ENCODE peak calls at places on chromosomes 2 and 18, in four cellular contexts. One of them, this sample, is unnamed.

GRCh38 chr2:15279181-15279876 is 281.8 kb downstream of the NBAS start:
- DNase-seq in H9: no peak
- DNase-seq in stomach: no peak
- DNase-seq in choroid plexus epithelial cell: no peak
- DNase-seq in this sample: no peak

GRCh38 chr2:83528746-83529145 is 930.3 kb downstream of the SUCLG1 start:
- DNase-seq in H9: no peak
- DNase-seq in stomach: no peak
- DNase-seq in choroid plexus epithelial cell: no peak
- DNase-seq in this sample: no peak

GRCh38 chr2:161077367-161078210 is 82.6 kb upstream of the TANK start:
- DNase-seq in H9: no peak
- DNase-seq in stomach: no peak
- DNase-seq in choroid plexus epithelial cell: peak
- DNase-seq in this sample: no peak

GRCh38 chr2:138507267-138507666 is 5.7 kb downstream of the SPOPL start:
- DNase-seq in H9: no peak
- DNase-seq in stomach: no peak
- DNase-seq in choroid plexus epithelial cell: no peak
- DNase-seq in this sample: no peak

GRCh38 chr2:231393149-231394131 is 2.1 kb upstream of the B3GNT7 start:
- DNase-seq in H9: peak
- DNase-seq in stomach: no peak
- DNase-seq in choroid plexus epithelial cell: no peak
- DNase-seq in this sample: no peak

GRCh38 chr18:13982136-13982535 is 66.8 kb upstream of the MC2R start:
- DNase-seq in H9: peak
- DNase-seq in stomach: no peak
- DNase-seq in choroid plexus epithelial cell: no peak
- DNase-seq in this sample: no peak

GRCh38 chr18:58670561-58671121 is 624 bp upstream of the MALT1 start:
- DNase-seq in H9: no peak
- DNase-seq in stomach: no peak
- DNase-seq in choroid plexus epithelial cell: no peak
- DNase-seq in this sample: no peak

GRCh38 chr2:205700331-205701132 is 18.2 kb downstream of the NRP2 start:
- DNase-seq in H9: peak
- DNase-seq in stomach: no peak
- DNase-seq in choroid plexus epithelial cell: peak
- DNase-seq in this sample: peak

GRCh38 chr2:46029332-46029811 is 267.8 kb upstream of the EPAS1 start:
- DNase-seq in H9: no peak
- DNase-seq in stomach: no peak
- DNase-seq in choroid plexus epithelial cell: peak
- DNase-seq in this sample: no peak

GRCh38 chr2:160581035-160581434 is 87.4 kb upstream of the RBMS1 start:
- DNase-seq in H9: no peak
- DNase-seq in stomach: no peak
- DNase-seq in choroid plexus epithelial cell: peak
- DNase-seq in this sample: no peak

GRCh38 chr2:73359915-73360697 is 25.5 kb upstream of the ALMS1 start:
- DNase-seq in H9: no peak
- DNase-seq in stomach: no peak
- DNase-seq in choroid plexus epithelial cell: peak
- DNase-seq in this sample: no peak

GRCh38 chr18:39660141-39660540 is 2094.5 kb upstream of the CELF4 start:
- DNase-seq in H9: no peak
- DNase-seq in stomach: no peak
- DNase-seq in choroid plexus epithelial cell: peak
- DNase-seq in this sample: no peak

GRCh38 chr2:219198974-219199373 is 7.6 kb upstream of the ZFAND2B start:
- DNase-seq in H9: peak
- DNase-seq in stomach: no peak
- DNase-seq in choroid plexus epithelial cell: no peak
- DNase-seq in this sample: no peak

GRCh38 chr2:65605427-65606058 is 173.1 kb upstream of the SPRED2 start:
- DNase-seq in H9: no peak
- DNase-seq in stomach: no peak
- DNase-seq in choroid plexus epithelial cell: no peak
- DNase-seq in this sample: no peak

GRCh38 chr2:205706769-205707375 is 24.6 kb downstream of the NRP2 start:
- DNase-seq in H9: no peak
- DNase-seq in stomach: no peak
- DNase-seq in choroid plexus epithelial cell: peak
- DNase-seq in this sample: peak

GRCh38 chr2:36408198-36408703 is 52.7 kb downstream of the CRIM1 start:
- DNase-seq in H9: peak
- DNase-seq in stomach: no peak
- DNase-seq in choroid plexus epithelial cell: peak
- DNase-seq in this sample: no peak

GRCh38 chr2:23859983-23860382 is 66.9 kb downstream of the ATAD2B start:
- DNase-seq in H9: no peak
- DNase-seq in stomach: no peak
- DNase-seq in choroid plexus epithelial cell: peak
- DNase-seq in this sample: peak

DNA sequence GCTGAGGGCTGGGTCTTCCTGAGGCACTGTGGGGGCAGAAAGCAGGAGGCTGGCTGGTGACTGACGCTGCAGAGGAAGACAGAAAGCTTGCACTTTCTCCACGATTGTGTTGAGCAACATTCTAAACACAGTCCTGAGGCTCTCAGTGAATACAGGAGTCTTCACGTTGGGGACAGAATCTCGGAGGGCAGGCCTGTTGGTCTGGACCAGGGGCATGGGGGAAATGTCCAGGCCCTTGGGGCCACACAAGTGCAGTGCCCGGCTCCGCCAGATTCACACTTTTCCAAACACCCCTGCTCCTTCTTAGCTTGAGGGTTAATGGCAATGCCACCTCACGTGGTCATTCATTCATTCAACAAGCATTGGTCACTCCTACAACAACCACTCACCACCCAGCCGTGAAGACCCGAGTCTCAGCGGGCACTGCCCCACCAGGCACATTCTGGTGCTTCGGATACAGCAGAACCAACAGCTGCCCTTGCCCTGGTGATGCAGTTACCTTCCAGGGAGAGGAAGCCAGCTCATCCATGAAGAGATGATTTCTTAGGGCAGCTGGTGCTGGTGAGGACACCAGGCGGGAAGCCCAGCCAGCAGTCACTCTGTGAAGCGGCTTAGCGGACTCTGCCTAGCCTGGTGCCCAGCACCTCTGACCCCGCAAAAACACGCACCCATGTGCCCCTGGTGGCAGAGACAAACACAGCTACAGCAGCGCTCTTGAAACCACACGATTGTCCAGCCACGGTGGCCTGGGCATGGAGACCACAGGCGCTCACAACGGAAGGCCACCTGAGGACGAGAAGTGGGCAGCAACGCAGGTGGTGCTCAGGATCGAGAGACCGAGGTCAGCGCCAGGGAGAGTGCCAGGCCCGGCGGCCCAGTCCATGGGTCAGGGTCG is 10.9 kb upstream of the GPC1 start:
- DNase-seq in H9: peak
- DNase-seq in stomach: peak
- DNase-seq in choroid plexus epithelial cell: no peak
- DNase-seq in this sample: no peak
- TF ChIP-seq CTCF in H9: no peak
- TF ChIP-seq CTCF in stomach: no peak
- TF ChIP-seq CTCF in choroid plexus epithelial cell: no peak
- TF ChIP-seq CTCF in this sample: peak

DNA sequence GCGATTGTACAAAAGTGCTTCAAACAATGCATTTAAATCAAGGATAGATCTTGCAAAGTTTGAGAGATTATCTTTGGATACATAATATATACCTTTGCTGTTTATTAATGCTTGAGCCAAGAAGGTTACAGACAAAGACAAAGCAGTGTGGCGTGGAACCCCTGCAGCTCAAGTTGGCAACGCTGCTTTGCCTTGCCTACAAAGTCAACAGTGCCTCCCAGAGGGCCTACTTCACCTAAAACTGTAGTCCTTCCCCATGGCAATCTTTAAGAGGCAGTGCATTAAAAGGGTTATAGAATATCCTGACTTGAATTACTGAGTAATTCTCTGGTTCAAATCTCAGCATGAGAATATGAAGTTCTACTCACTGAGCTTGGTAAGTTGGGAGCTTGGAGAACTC is 96.7 kb downstream of the MYT1L start:
- DNase-seq in H9: no peak
- DNase-seq in stomach: no peak
- DNase-seq in choroid plexus epithelial cell: no peak
- DNase-seq in this sample: no peak
- TF ChIP-seq CTCF in H9: peak
- TF ChIP-seq CTCF in stomach: no peak
- TF ChIP-seq CTCF in choroid plexus epithelial cell: no peak
- TF ChIP-seq CTCF in this sample: no peak

DNA sequence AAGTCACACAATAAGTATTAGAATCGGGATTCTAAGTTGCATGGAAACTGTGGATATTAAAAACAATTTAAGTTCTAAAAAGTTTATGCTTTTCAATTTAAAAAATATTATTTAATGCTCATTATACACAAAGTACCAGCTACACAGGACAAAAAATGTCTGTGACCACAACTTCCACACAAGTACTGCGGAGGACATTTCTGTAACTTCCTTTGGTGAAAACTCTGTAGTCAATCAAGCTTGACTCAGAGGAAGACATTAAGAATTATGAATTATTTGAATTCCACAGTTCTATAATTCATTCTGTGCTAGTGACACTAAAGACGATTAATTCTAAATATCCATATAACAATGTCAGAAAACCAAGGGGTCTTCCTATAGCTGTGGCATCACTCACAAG is 120.6 kb downstream of the AFF3 start:
- DNase-seq in H9: no peak
- DNase-seq in stomach: no peak
- DNase-seq in choroid plexus epithelial cell: no peak
- DNase-seq in this sample: no peak
- TF ChIP-seq CTCF in H9: no peak
- TF ChIP-seq CTCF in stomach: no peak
- TF ChIP-seq CTCF in choroid plexus epithelial cell: no peak
- TF ChIP-seq CTCF in this sample: no peak

GRCh38 chr2:17719562-17720371 is 33.8 kb downstream of the SMC6 start:
- DNase-seq in H9: no peak
- DNase-seq in stomach: no peak
- DNase-seq in choroid plexus epithelial cell: peak
- DNase-seq in this sample: peak
- TF ChIP-seq CTCF in H9: peak
- TF ChIP-seq CTCF in stomach: peak
- TF ChIP-seq CTCF in choroid plexus epithelial cell: peak
- TF ChIP-seq CTCF in this sample: peak

GRCh38 chr2:16324544-16324937 is 341.1 kb downstream of the CYRIA start:
- DNase-seq in H9: no peak
- DNase-seq in stomach: no peak
- DNase-seq in choroid plexus epithelial cell: no peak
- DNase-seq in this sample: no peak

GRCh38 chr2:16324971-16325612 is 340.5 kb downstream of the CYRIA start:
- DNase-seq in H9: no peak
- DNase-seq in stomach: no peak
- DNase-seq in choroid plexus epithelial cell: no peak
- DNase-seq in this sample: no peak

GRCh38 chr2:16326736-16327300 is 338.8 kb downstream of the CYRIA start:
- DNase-seq in H9: no peak
- DNase-seq in stomach: no peak
- DNase-seq in choroid plexus epithelial cell: no peak
- DNase-seq in this sample: no peak

GRCh38 chr2:16327311-16327710 is 338.3 kb downstream of the CYRIA start:
- DNase-seq in H9: no peak
- DNase-seq in stomach: no peak
- DNase-seq in choroid plexus epithelial cell: no peak
- DNase-seq in this sample: no peak

DNA sequence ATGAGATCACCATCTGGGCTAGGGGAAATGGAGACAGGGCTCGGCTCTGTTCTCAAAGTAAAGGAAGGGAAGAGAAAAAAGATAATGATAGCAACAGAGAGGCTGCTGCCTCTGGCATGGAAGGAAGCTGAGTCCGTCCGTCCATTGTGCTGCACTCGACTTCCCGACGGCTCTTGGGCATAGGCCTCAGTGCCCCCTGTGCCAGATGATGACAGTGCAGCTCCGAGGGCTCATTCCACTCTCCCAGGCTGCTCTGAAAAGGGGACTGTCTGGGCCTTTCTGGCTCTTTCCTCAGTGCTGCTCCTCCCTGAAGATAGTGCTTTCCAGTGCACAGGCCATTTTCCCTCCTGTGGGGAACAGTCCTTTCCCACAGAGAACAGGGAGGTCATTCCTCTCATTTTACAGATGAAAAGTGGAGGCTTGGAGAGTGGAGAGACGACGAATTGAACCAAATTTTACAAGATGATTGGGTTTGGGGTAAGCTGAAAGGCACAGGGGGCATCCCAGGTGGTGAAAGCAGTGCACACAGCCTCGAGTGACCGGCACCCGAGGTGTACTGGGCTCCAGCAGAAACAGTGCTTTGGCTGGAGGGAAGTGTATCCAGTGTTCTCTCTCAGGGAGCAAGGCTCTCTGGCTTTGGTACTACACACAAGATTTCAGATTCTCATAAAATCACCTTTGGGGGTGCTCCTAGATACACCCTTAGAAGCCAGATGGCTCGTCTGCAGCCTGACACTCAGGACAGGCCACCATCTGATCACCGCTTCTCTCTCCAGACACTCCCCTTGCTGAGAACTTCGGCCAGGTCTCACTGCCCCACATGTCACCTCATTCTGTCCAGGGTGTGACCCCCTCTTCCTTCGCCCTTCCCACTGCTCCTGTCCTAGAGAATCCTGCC is 339.8 kb downstream of the CYRIA start:
- DNase-seq in H9: no peak
- DNase-seq in stomach: no peak
- DNase-seq in choroid plexus epithelial cell: no peak
- DNase-seq in this sample: no peak
- TF ChIP-seq CTCF in H9: no peak
- TF ChIP-seq CTCF in stomach: no peak
- TF ChIP-seq CTCF in choroid plexus epithelial cell: no peak
- TF ChIP-seq CTCF in this sample: no peak

GRCh38 chr18:42030586-42031182 is 75.7 kb downstream of the PIK3C3 start:
- DNase-seq in H9: peak
- DNase-seq in stomach: no peak
- DNase-seq in choroid plexus epithelial cell: peak
- DNase-seq in this sample: peak
- TF ChIP-seq CTCF in H9: peak
- TF ChIP-seq CTCF in stomach: peak
- TF ChIP-seq CTCF in choroid plexus epithelial cell: peak
- TF ChIP-seq CTCF in this sample: peak